ENCODE peak calls at places on chromosomes 16 and 17, in five cellular contexts. One of them, this sample, is unnamed.

GRCh38 chr16:4538067-4538385 is 547 bp downstream of the CDIP1 start:
- DNase-seq in MM.1S: no peak
- DNase-seq in lung: no peak
- DNase-seq in ovary: no peak
- DNase-seq in AG04450: no peak
- DNase-seq in this sample: no peak

GRCh38 chr17:21370430-21370829 is 5.7 kb upstream of the KCNJ12 start:
- DNase-seq in MM.1S: no peak
- DNase-seq in lung: no peak
- DNase-seq in ovary: no peak
- DNase-seq in AG04450: no peak
- DNase-seq in this sample: no peak

GRCh38 chr16:23143391-23143790 is 5.9 kb downstream of the USP31 start:
- DNase-seq in MM.1S: no peak
- DNase-seq in lung: no peak
- DNase-seq in ovary: no peak
- DNase-seq in AG04450: no peak
- DNase-seq in this sample: no peak

GRCh38 chr16:1475552-1476114 is 805 bp upstream of the CLCN7 start:
- DNase-seq in MM.1S: no peak
- DNase-seq in lung: no peak
- DNase-seq in ovary: peak
- DNase-seq in AG04450: no peak
- DNase-seq in this sample: no peak

GRCh38 chr17:57080708-57081107 is 4.3 kb upstream of the AKAP1 start:
- DNase-seq in MM.1S: peak
- DNase-seq in lung: no peak
- DNase-seq in ovary: no peak
- DNase-seq in AG04450: no peak
- DNase-seq in this sample: no peak

GRCh38 chr16:89805136-89805905 is 11.1 kb downstream of the FANCA start:
- DNase-seq in MM.1S: no peak
- DNase-seq in lung: no peak
- DNase-seq in ovary: no peak
- DNase-seq in AG04450: peak
- DNase-seq in this sample: no peak

GRCh38 chr16:50269769-50270509 is 3.6 kb downstream of the ADCY7 start:
- DNase-seq in MM.1S: no peak
- DNase-seq in lung: no peak
- DNase-seq in ovary: no peak
- DNase-seq in AG04450: no peak
- DNase-seq in this sample: no peak

GRCh38 chr17:19448341-19449268 is 37.6 kb downstream of the RNF112 start:
- DNase-seq in MM.1S: no peak
- DNase-seq in lung: no peak
- DNase-seq in ovary: no peak
- DNase-seq in AG04450: peak
- DNase-seq in this sample: no peak

GRCh38 chr16:89584768-89585549 is 9.4 kb downstream of the CPNE7 start:
- DNase-seq in MM.1S: no peak
- DNase-seq in lung: no peak
- DNase-seq in ovary: no peak
- DNase-seq in AG04450: no peak
- DNase-seq in this sample: no peak

GRCh38 chr16:77569406-77569805 is 134.6 kb upstream of the ADAMTS18 start:
- DNase-seq in MM.1S: no peak
- DNase-seq in lung: no peak
- DNase-seq in ovary: no peak
- DNase-seq in AG04450: no peak
- DNase-seq in this sample: no peak
- H3K27ac ChIP-seq in MM.1S: no peak
- H3K27ac ChIP-seq in lung: no peak
- H3K27ac ChIP-seq in ovary: no peak
- H3K27ac ChIP-seq in AG04450: no peak
- H3K27ac ChIP-seq in this sample: no peak

GRCh38 chr17:61284746-61285145 is 114.9 kb upstream of the TBX2 start:
- DNase-seq in MM.1S: no peak
- DNase-seq in lung: no peak
- DNase-seq in ovary: no peak
- DNase-seq in AG04450: no peak
- DNase-seq in this sample: no peak
- H3K27ac ChIP-seq in MM.1S: no peak
- H3K27ac ChIP-seq in lung: no peak
- H3K27ac ChIP-seq in ovary: no peak
- H3K27ac ChIP-seq in AG04450: peak
- H3K27ac ChIP-seq in this sample: no peak

DNA sequence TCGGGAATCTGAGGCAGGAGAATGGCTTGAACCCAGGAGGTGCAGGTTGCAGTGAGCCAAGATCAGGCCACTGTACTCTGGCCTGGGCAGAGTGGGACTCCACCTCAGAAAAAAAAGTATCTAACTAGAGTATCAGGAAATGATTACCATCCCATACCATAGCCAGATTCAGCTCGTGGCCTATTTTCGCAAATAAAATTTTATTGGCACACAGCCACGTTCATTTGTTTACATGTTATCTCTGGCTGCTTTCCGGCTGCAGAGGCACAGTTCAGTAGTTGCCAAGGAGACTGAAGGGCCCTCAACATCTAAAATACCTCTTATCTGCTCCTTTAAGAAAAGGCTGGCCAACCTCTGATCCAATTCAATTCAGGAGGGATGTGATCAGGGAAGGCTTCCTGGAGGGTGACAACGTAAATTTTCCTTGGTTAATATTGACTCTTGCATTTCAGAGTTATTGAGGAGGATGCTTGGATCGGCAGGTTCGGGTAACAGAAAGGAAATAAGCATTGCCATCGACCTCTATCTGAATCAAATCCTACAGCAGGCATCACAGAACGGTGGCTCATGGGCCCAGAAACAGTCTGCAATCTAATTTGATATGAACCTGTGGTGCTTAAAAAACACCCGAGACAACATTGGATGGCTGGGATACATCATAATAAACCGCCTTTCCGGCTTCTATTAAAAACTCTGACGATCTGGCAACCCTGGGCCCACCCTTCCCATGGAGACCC is 73.8 kb downstream of the XYLT1 start:
- DNase-seq in MM.1S: no peak
- DNase-seq in lung: peak
- DNase-seq in ovary: no peak
- DNase-seq in AG04450: no peak
- DNase-seq in this sample: no peak
- H3K27ac ChIP-seq in MM.1S: no peak
- H3K27ac ChIP-seq in lung: peak
- H3K27ac ChIP-seq in ovary: no peak
- H3K27ac ChIP-seq in AG04450: peak
- H3K27ac ChIP-seq in this sample: peak

GRCh38 chr17:82858376-82859126 is 18.7 kb upstream of the ZNF750 start:
- DNase-seq in MM.1S: no peak
- DNase-seq in lung: no peak
- DNase-seq in ovary: no peak
- DNase-seq in AG04450: no peak
- DNase-seq in this sample: peak
- H3K27ac ChIP-seq in MM.1S: no peak
- H3K27ac ChIP-seq in lung: peak
- H3K27ac ChIP-seq in ovary: no peak
- H3K27ac ChIP-seq in AG04450: no peak
- H3K27ac ChIP-seq in this sample: peak

DNA sequence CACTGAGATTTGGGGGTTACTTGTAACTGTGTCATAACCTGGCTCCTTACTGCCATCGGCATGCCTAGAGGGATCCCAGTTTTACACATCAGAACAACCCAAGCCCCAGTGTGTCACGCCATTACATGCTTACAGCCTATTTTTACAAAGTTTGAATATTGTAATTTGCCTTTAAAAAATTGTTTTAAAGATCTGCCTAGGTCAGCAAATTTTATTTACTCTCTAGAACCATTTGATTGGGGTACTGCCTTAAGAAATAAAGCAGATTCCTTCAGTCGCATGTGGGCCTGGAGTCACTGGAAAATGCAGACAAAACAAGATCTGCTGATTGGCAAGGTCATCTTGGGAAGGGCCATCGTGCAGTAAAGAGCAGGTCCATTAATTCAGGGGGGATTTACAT is 566.9 kb downstream of the WWOX start:
- DNase-seq in MM.1S: no peak
- DNase-seq in lung: no peak
- DNase-seq in ovary: no peak
- DNase-seq in AG04450: no peak
- DNase-seq in this sample: no peak
- H3K27ac ChIP-seq in MM.1S: no peak
- H3K27ac ChIP-seq in lung: no peak
- H3K27ac ChIP-seq in ovary: no peak
- H3K27ac ChIP-seq in AG04450: no peak
- H3K27ac ChIP-seq in this sample: no peak

GRCh38 chr17:65783845-65784334 is 222.4 kb upstream of the AXIN2 start:
- DNase-seq in MM.1S: no peak
- DNase-seq in lung: no peak
- DNase-seq in ovary: no peak
- DNase-seq in AG04450: peak
- DNase-seq in this sample: no peak
- H3K27ac ChIP-seq in MM.1S: no peak
- H3K27ac ChIP-seq in lung: peak
- H3K27ac ChIP-seq in ovary: no peak
- H3K27ac ChIP-seq in AG04450: peak
- H3K27ac ChIP-seq in this sample: no peak

GRCh38 chr16:16991711-16992110 is 479.0 kb downstream of the XYLT1 start:
- DNase-seq in MM.1S: no peak
- DNase-seq in lung: no peak
- DNase-seq in ovary: no peak
- DNase-seq in AG04450: no peak
- DNase-seq in this sample: no peak

GRCh38 chr16:16996830-16997229 is 473.9 kb downstream of the XYLT1 start:
- DNase-seq in MM.1S: no peak
- DNase-seq in lung: no peak
- DNase-seq in ovary: no peak
- DNase-seq in AG04450: no peak
- DNase-seq in this sample: no peak

GRCh38 chr16:16992986-16993783 is 477.6 kb downstream of the XYLT1 start:
- DNase-seq in MM.1S: no peak
- DNase-seq in lung: no peak
- DNase-seq in ovary: no peak
- DNase-seq in AG04450: no peak
- DNase-seq in this sample: no peak

GRCh38 chr16:16997349-16997748 is 473.4 kb downstream of the XYLT1 start:
- DNase-seq in MM.1S: no peak
- DNase-seq in lung: no peak
- DNase-seq in ovary: no peak
- DNase-seq in AG04450: no peak
- DNase-seq in this sample: no peak

DNA sequence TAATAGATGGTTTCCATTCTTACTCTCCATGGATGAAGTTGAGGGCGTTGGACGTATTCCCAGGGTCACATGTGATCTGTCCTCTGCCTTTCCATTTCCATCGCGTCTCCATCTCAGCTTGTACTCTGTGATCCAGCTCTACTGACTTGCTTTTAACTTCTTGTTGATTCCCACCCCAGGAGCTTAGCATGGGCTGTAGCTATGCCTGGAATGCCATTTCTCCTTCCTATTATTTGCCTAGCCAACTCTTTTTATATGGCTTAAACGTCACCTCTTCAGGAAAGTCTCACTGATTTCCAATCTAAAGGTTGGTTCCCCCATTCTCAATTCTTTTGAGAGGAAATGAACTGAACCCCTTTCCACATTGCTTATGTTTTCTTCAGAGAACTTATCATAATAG is 475.9 kb downstream of the XYLT1 start:
- DNase-seq in MM.1S: no peak
- DNase-seq in lung: no peak
- DNase-seq in ovary: no peak
- DNase-seq in AG04450: no peak
- DNase-seq in this sample: no peak
- H3K27ac ChIP-seq in MM.1S: no peak
- H3K27ac ChIP-seq in lung: no peak
- H3K27ac ChIP-seq in ovary: no peak
- H3K27ac ChIP-seq in AG04450: no peak
- H3K27ac ChIP-seq in this sample: no peak

This sample was measured in CD4-positive, CD25-positive, alpha-beta regulatory T cell.